ENCODE peak calls at places on chromosomes 3 and 15, in six cellular contexts. Q, I, Y, F, K and X are unnamed samples.

GRCh38 chr3:130968231-130968630 is 58.4 kb downstream of the ASTE1 start:
- DNase-seq in K (no peak), Y (no peak), Q (no peak), I (no peak), F (no peak), X (no peak)

GRCh38 chr3:42780892-42781700 is 8.0 kb upstream of the CCDC13 start:
- DNase-seq in K (peak), F (no peak), Y (no peak), I (no peak), Q (peak), X (peak)

GRCh38 chr3:45179163-45179562 is 33.0 kb upstream of the CDCP1 start:
- DNase-seq in I (no peak), F (no peak), Q (no peak), Y (no peak), K (no peak), X (no peak)

GRCh38 chr3:117793684-117794304 is 1084.2 kb downstream of the TUSC7 start:
- DNase-seq in I (no peak), Y (no peak), Q (no peak), F (no peak), K (no peak), X (no peak)

GRCh38 chr3:191119415-191120295 is 79.4 kb upstream of the OSTN start:
- DNase-seq in I (no peak), Y (no peak), F (no peak), Q (no peak), K (no peak), X (no peak)

GRCh38 chr3:72259755-72260589 is 475.0 kb upstream of the PROK2 start:
- DNase-seq in Q (no peak), Y (no peak), F (no peak), K (no peak), I (no peak), X (no peak)

GRCh38 chr3:177256991-177257390 is 59.7 kb upstream of the TBL1XR1 start:
- DNase-seq in Q (no peak), Y (peak), F (no peak), I (no peak), K (no peak), X (peak)

GRCh38 chr3:71912839-71913495 is 128.0 kb upstream of the PROK2 start:
- DNase-seq in I (no peak), F (no peak), Y (no peak), K (no peak), Q (no peak), X (no peak)

GRCh38 chr3:57692404-57693191 is at the start of gene DENND6A:
- DNase-seq in Y (peak), Q (peak), I (peak), F (peak), K (peak), X (peak)

GRCh38 chr15:55151621-55152020 is 45.1 kb downstream of the RSL24D1 start:
- DNase-seq in F (no peak), Q (no peak), Y (no peak), K (no peak), I (no peak), X (no peak)
- H3K4me3 ChIP-seq in F (no peak), Q (no peak), Y (no peak), K (no peak), I (no peak), X (no peak)

GRCh38 chr3:53495518-53496501 is 1.4 kb downstream of the CACNA1D start:
- DNase-seq in I (no peak), F (no peak), Y (no peak), Q (no peak), K (no peak), X (no peak)

GRCh38 chr3:53498993-53499641 is 4.7 kb downstream of the CACNA1D start:
- DNase-seq in I (peak), Y (no peak), K (no peak), Q (no peak), F (no peak), X (no peak)

GRCh38 chr3:53493997-53494791 is at the start of gene CACNA1D:
- DNase-seq in Y (no peak), Q (no peak), F (no peak), K (no peak), I (peak), X (no peak)

GRCh38 chr3:53495091-53495517 is 693 bp downstream of the CACNA1D start:
- DNase-seq in Q (no peak), F (no peak), K (no peak), Y (no peak), I (no peak), X (no peak)

DNA sequence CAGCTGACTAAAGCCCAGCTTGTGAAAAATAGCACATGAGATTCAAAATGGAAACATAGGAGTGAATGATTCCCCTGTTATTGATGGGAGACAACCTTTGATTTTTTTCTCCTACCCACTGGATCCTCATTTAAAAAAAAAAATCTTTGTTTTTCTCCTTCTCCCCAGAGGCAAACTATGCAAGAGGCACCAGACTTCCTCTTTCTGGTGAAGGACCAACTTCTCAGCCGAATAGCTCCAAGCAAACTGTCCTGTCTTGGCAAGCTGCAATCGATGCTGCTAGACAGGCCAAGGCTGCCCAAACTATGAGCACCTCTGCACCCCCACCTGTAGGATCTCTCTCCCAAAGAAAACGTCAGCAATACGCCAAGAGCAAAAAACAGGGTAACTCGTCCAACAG is 2.6 kb downstream of the CACNA1D start:
- DNase-seq in I (no peak), F (no peak), Q (no peak), Y (no peak), K (no peak), X (no peak)
- H3K4me3 ChIP-seq in I (no peak), F (no peak), Q (no peak), Y (no peak), K (no peak), X (no peak)

DNA sequence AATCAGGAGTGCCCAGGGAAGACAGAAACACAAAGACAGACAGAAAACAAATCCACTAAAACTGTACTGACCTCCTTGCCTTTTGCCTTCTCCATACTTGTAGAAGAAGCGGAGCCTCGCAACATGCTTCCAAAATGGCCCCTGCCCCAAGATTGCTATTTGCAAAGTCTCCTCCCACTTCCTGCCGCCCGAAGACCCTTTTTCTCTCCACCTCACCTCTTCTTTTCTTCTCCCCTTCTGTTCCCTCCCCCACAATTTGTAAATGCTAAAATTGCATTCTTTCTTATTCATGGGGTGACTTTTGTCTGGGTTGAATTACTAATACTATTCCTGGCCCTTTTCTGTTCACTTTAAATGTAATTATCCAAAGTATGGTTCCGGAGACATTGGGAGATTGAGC is at the start of gene DPPA4:
- DNase-seq in I (no peak), Y (no peak), K (no peak), F (no peak), Q (no peak), X (no peak)
- H3K4me3 ChIP-seq in I (peak), Y (no peak), K (no peak), F (peak), Q (peak), X (peak)

GRCh38 chr3:189630667-189631372 is 369 bp upstream of the TP63 start:
- DNase-seq in I (no peak), F (no peak), Y (no peak), Q (no peak), K (no peak), X (no peak)
- H3K4me3 ChIP-seq in I (no peak), F (no peak), Y (no peak), Q (no peak), K (no peak), X (no peak)